ENCODE peak calls at places on chromosomes 6 and 20, in four cellular contexts. K, A, W and U are unnamed samples.
A peak's percentile ranks its signal among the peaks of the same experiment; 100 is the strongest.

GRCh38 chr6:14763616-14764015 is 482.3 kb upstream of the JARID2 start:
- DNase-seq in A (no peak), K (no peak), W (no peak), U (no peak)

GRCh38 chr6:77986380-77987034 is 333.7 kb downstream of the MEI4 start:
- DNase-seq in W (no peak), A (no peak), K (no peak), U (no peak)

GRCh38 chr6:149651056-149651455 is 2.5 kb upstream of the KATNA1 start:
- DNase-seq in A (no peak), W (peak; percentile 8), K (no peak), U (no peak)

GRCh38 chr6:162211022-162211421 is 516.5 kb downstream of the PRKN start:
- DNase-seq in A (no peak), W (no peak), K (no peak), U (no peak)

GRCh38 chr6:25835442-25836283 is 3.8 kb upstream of the SLC17A1 start:
- DNase-seq in W (no peak), A (no peak), K (no peak), U (no peak)

GRCh38 chr6:28968476-28968875 is 36.6 kb downstream of the ZNF311 start:
- DNase-seq in A (no peak), K (no peak), W (no peak), U (no peak)

GRCh38 chr6:140713495-140713894 is 1339.0 kb upstream of the CITED2 start:
- DNase-seq in W (no peak), K (no peak), A (no peak), U (no peak)

GRCh38 chr6:296151-297122 is 4.2 kb downstream of the DUSP22 start:
- DNase-seq in A (peak; percentile 92), K (no peak), W (peak; percentile 28), U (no peak)

GRCh38 chr6:12010635-12011275 is 1.4 kb upstream of the HIVEP1 start:
- DNase-seq in K (peak; percentile 28), W (peak; percentile 86), A (no peak), U (peak; percentile 65)

GRCh38 chr20:63317601-63318291 is 24.8 kb downstream of the COL20A1 start:
- DNase-seq in K (no peak), W (no peak), A (no peak), U (no peak)

GRCh38 chr6:26521485-26522391 is 16.4 kb upstream of the HMGN4 start:
- DNase-seq in K (peak; percentile 84), A (no peak), W (peak; percentile 87), U (peak; percentile 73)

GRCh38 chr6:107114872-107115694 is at the start of gene BEND3:
- DNase-seq in W (no peak), A (no peak), K (peak; percentile 83), U (peak; percentile 86)

GRCh38 chr6:35072698-35073055 is 68.5 kb downstream of the TCP11 start:
- DNase-seq in W (no peak), A (no peak), K (no peak), U (no peak)

GRCh38 chr20:41119593-41120561 is 17.5 kb upstream of the PLCG1 start:
- DNase-seq in W (no peak), K (no peak), A (no peak), U (no peak)
- H3K27ac ChIP-seq in W (no peak overlapping the region), K (no peak overlapping the region), A (no peak overlapping the region), U (no peak overlapping the region)

GRCh38 chr6:87016772-87017171 is 78.1 kb downstream of the CGA start:
- DNase-seq in K (no peak), W (no peak), A (no peak), U (no peak)
- TF ChIP-seq YY1 in K (no peak), W (no peak), A (no peak), U (no peak)

GRCh38 chr6:104795363-104795762 is 64.4 kb downstream of the HACE1 start:
- DNase-seq in K (no peak), W (no peak), A (no peak), U (no peak)

GRCh38 chr6:104787305-104787704 is 72.4 kb downstream of the HACE1 start:
- DNase-seq in K (no peak), W (no peak), A (no peak), U (no peak)

GRCh38 chr6:104788400-104788799 is 71.3 kb downstream of the HACE1 start:
- DNase-seq in W (no peak), K (no peak), A (no peak), U (no peak)

GRCh38 chr6:104784884-104785283 is 74.8 kb downstream of the HACE1 start:
- DNase-seq in W (no peak), K (no peak), A (no peak), U (peak; percentile 67)

GRCh38 chr6:104789770-104790190 is 69.9 kb downstream of the HACE1 start:
- DNase-seq in K (peak; percentile 13), W (no peak), A (no peak), U (no peak)
- TF ChIP-seq NRF1 in K (no peak), W (no peak), A (no peak), U (no peak)

DNA sequence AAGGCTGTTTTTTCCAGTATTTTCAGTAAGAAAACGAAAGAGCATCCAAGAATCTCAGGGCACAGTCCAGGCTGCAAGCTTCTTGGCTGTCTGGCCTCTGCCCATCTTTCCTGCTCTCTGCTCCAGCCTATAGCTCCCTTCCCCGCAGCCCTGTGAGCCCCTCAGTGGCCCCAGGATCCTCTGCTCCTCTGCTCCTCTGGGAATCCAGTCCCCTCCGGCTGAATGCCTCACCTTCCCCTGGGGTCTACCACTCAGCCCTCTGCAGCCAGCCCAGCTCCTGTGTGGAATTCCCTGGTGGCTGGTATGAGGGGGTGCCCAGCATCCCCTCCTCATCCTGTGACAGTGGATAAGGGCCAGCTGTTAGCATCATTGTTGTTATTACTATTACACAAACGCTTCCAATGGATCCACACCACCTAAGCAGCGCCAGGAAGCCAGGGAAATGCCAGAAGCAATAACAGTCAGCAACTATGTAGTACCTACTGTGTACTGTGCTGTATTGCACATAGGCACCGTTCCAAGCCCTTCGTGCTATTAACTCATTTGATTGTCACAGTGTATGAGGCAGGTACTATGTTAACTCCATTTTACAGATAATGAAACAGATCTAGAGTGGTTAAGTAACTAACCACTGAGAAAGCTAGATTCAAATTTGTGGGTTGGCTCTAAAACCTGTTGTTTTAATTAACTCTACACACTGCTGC is 60.2 kb upstream of the PTPN1 start:
- DNase-seq in K (no peak), A (peak; percentile 40), W (no peak), U (no peak)
- H3K27ac ChIP-seq in K (no peak overlapping the region), A (no peak overlapping the region), W (no peak overlapping the region), U (no peak overlapping the region)

GRCh38 chr20:51346686-51347485 is 195.6 kb downstream of the NFATC2 start:
- DNase-seq in K (no peak), W (no peak), A (no peak), U (no peak)

GRCh38 chr20:51350941-51351631 is 191.4 kb downstream of the NFATC2 start:
- DNase-seq in A (no peak), K (no peak), W (no peak), U (no peak)

GRCh38 chr20:51347871-51348270 is 194.6 kb downstream of the NFATC2 start:
- DNase-seq in A (no peak), K (no peak), W (no peak), U (no peak)

GRCh38 chr20:51345601-51346101 is 196.9 kb downstream of the NFATC2 start:
- DNase-seq in W (no peak), A (no peak), K (no peak), U (no peak)

GRCh38 chr20:51348866-51349265 is 193.7 kb downstream of the NFATC2 start:
- DNase-seq in A (no peak), W (no peak), K (no peak), U (no peak)
- TF ChIP-seq YY1 in A (no peak), W (no peak), K (no peak), U (no peak)

DNA sequence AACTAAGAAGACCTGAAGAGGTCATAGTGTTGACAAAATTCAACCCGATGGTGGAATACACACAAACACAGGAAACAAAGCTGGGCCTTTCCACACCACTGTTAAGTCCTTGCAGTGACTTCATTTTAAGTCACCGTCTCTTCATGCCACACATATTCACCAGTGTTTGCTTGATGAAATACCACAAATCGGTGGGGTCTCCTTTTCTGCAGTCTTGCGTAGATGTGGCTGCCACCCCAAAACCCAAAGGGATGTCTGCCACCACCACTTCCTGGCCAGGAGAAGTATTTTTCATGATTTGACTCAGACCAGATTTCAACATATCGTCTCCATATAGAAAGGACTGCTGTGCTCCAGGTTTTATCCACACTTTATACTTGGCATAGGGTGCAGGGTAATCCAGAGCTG is 11.0 kb upstream of the COL10A1 start:
- DNase-seq in K (no peak), A (no peak), W (no peak), U (no peak)
- TF ChIP-seq NRF1 in K (no peak), A (no peak), W (no peak), U (no peak)

DNA sequence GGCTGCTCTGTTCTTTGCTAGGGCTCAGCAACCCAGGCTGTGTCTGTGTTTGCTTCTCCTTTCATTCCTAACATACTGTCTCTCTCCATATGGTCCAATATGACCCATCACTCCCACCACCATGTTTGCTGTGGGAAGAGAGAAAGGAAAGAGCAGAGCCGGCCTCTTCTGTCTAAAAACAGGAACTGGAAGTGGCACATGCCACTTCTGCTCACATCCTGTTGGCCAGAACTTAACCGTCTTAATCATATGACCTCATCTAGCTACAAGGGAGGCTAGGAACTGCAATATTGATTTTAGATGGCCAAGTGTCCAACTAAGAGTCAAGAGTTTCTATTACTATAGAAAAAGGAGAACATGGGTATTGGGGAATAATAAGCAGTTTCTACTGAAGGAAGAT is 212.5 kb upstream of the CHD6 start:
- DNase-seq in K (no peak), W (no peak), A (no peak), U (no peak)
- H3K27ac ChIP-seq in K (no peak overlapping the region), W (no peak overlapping the region), A (no peak overlapping the region), U (no peak overlapping the region)

DNA sequence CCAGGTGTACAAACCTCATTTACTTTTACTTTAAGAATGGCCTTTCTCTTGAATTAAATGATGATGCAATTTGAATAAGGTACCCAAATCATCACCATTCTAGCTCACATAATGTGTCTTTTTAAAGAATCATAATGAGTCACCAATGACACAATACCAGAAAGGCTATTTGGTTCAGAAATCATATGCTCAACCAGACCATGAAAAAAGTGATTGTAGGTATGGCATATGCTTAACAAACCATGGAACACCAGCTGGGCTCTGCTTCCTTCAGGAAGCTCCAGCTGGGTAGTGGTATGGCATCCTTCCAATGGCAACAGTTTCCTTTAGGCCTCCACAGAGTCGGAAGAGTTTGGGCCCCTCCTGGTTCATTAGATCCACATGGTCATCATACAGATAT is 128.2 kb downstream of the FRK start:
- DNase-seq in K (no peak), A (no peak), W (no peak), U (no peak)
- TF ChIP-seq YY1 in K (no peak), A (no peak), W (no peak), U (no peak)

DNA sequence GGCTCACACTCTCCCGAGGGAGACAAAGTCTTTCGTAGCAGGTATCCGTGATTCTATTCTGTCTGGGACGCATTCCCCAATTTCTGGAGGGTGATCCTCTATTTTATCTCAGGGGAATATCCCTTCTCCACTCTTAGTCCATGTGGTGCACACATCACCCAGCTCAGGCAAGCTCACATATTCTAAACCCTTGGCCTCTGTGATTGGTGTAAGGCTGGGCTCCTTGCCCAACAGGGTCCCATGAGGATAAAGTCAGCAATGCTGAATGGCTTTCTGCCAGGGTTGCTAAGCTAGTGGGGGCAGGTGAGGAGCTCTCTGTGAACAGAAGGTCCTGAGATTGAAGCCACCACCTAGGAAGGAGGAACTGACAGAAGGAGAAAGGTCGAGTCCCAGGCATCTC is 137.2 kb downstream of the CDH26 start:
- DNase-seq in K (no peak), A (no peak), W (no peak), U (no peak)
- TF ChIP-seq NRF1 in K (no peak), A (no peak), W (no peak), U (no peak)